ENCODE peak calls at places on chromosome 2, in four cellular contexts. One of them, this sample, is unnamed.
A peak's percentile ranks its signal among the peaks of the same experiment; 100 is the strongest.

GRCh38 chr2:220473611-220474010 is 846.2 kb downstream of the SLC4A3 start:
- DNase-seq in fibroblast of pulmonary artery: peak; percentile 9
- DNase-seq in ascending aorta: no peak
- DNase-seq in esophagus squamous epithelium: no peak
- DNase-seq in this sample: no peak

GRCh38 chr2:239930378-239930777 is 94.8 kb downstream of the NDUFA10 start:
- DNase-seq in fibroblast of pulmonary artery: no peak
- DNase-seq in ascending aorta: peak; percentile 60
- DNase-seq in esophagus squamous epithelium: no peak
- DNase-seq in this sample: no peak

GRCh38 chr2:47798628-47799027 is 15.7 kb downstream of the MSH6 start:
- DNase-seq in fibroblast of pulmonary artery: no peak
- DNase-seq in ascending aorta: no peak
- DNase-seq in esophagus squamous epithelium: no peak
- DNase-seq in this sample: no peak

GRCh38 chr2:177535968-177536514 is 143.5 kb downstream of the AGPS start:
- DNase-seq in fibroblast of pulmonary artery: no peak
- DNase-seq in ascending aorta: no peak
- DNase-seq in esophagus squamous epithelium: no peak
- DNase-seq in this sample: no peak

GRCh38 chr2:108932736-108933135 is 56.3 kb downstream of the EDAR start:
- DNase-seq in fibroblast of pulmonary artery: no peak
- DNase-seq in ascending aorta: no peak
- DNase-seq in esophagus squamous epithelium: no peak
- DNase-seq in this sample: no peak

GRCh38 chr2:62895632-62896009 is 155.0 kb upstream of the OTX1 start:
- DNase-seq in fibroblast of pulmonary artery: peak; percentile 50
- DNase-seq in ascending aorta: no peak
- DNase-seq in esophagus squamous epithelium: no peak
- DNase-seq in this sample: peak; percentile 10

GRCh38 chr2:86809481-86810121 is 18.9 kb upstream of the CD8A start:
- DNase-seq in fibroblast of pulmonary artery: no peak
- DNase-seq in ascending aorta: no peak
- DNase-seq in esophagus squamous epithelium: no peak
- DNase-seq in this sample: no peak

GRCh38 chr2:188394931-188395330 is 103.3 kb downstream of the GULP1 start:
- DNase-seq in fibroblast of pulmonary artery: no peak
- DNase-seq in ascending aorta: no peak
- DNase-seq in esophagus squamous epithelium: no peak
- DNase-seq in this sample: no peak

GRCh38 chr2:120690521-120690920 is 45.1 kb upstream of the GLI2 start:
- DNase-seq in fibroblast of pulmonary artery: no peak
- DNase-seq in ascending aorta: no peak
- DNase-seq in esophagus squamous epithelium: no peak
- DNase-seq in this sample: no peak

GRCh38 chr2:134181219-134181618 is 72.7 kb upstream of the MGAT5 start:
- DNase-seq in fibroblast of pulmonary artery: no peak
- DNase-seq in ascending aorta: no peak
- DNase-seq in esophagus squamous epithelium: no peak
- DNase-seq in this sample: no peak

GRCh38 chr2:239815638-239816035 is 209.5 kb downstream of the NDUFA10 start:
- DNase-seq in fibroblast of pulmonary artery: no peak
- DNase-seq in ascending aorta: peak; percentile 24
- DNase-seq in esophagus squamous epithelium: no peak
- DNase-seq in this sample: no peak

GRCh38 chr2:31440764-31441163 is 26.2 kb upstream of the XDH start:
- DNase-seq in fibroblast of pulmonary artery: peak; percentile 31
- DNase-seq in ascending aorta: no peak
- DNase-seq in esophagus squamous epithelium: no peak
- DNase-seq in this sample: peak; percentile 73

GRCh38 chr2:204268458-204268857 is 276.8 kb upstream of the PARD3B start:
- DNase-seq in fibroblast of pulmonary artery: no peak
- DNase-seq in ascending aorta: no peak
- DNase-seq in esophagus squamous epithelium: no peak
- DNase-seq in this sample: no peak

GRCh38 chr2:134140251-134140661 is 113.6 kb upstream of the MGAT5 start:
- DNase-seq in fibroblast of pulmonary artery: no peak
- DNase-seq in ascending aorta: no peak
- DNase-seq in esophagus squamous epithelium: no peak
- DNase-seq in this sample: no peak

GRCh38 chr2:7053650-7054262 is 136.5 kb downstream of the RNF144A start:
- DNase-seq in fibroblast of pulmonary artery: no peak
- DNase-seq in ascending aorta: no peak
- DNase-seq in esophagus squamous epithelium: no peak
- DNase-seq in this sample: no peak

GRCh38 chr2:241036397-241036963 is 38.1 kb downstream of the SNED1 start:
- DNase-seq in fibroblast of pulmonary artery: no peak
- DNase-seq in ascending aorta: peak; percentile 62
- DNase-seq in esophagus squamous epithelium: no peak
- DNase-seq in this sample: no peak

GRCh38 chr2:153059338-153060052 is 341.1 kb downstream of the ARL6IP6 start:
- DNase-seq in fibroblast of pulmonary artery: peak; percentile 6
- DNase-seq in ascending aorta: no peak
- DNase-seq in esophagus squamous epithelium: no peak
- DNase-seq in this sample: peak; percentile 7

GRCh38 chr2:25368650-25369049 is 26.9 kb upstream of the DNMT3A start:
- DNase-seq in fibroblast of pulmonary artery: no peak
- DNase-seq in ascending aorta: no peak
- DNase-seq in esophagus squamous epithelium: no peak
- DNase-seq in this sample: no peak

GRCh38 chr2:199455533-199456382 is 2.0 kb downstream of the SATB2 start:
- DNase-seq in fibroblast of pulmonary artery: no peak
- DNase-seq in ascending aorta: no peak
- DNase-seq in esophagus squamous epithelium: no peak
- DNase-seq in this sample: no peak

GRCh38 chr2:236670235-236670620 is 100.6 kb downstream of the ACKR3 start:
- DNase-seq in fibroblast of pulmonary artery: no peak
- DNase-seq in ascending aorta: peak; percentile 53
- DNase-seq in esophagus squamous epithelium: no peak
- DNase-seq in this sample: no peak

GRCh38 chr2:69685321-69686048 is 41.9 kb upstream of the AAK1 start:
- DNase-seq in fibroblast of pulmonary artery: peak; percentile 71
- DNase-seq in ascending aorta: no peak
- DNase-seq in esophagus squamous epithelium: no peak
- DNase-seq in this sample: no peak

GRCh38 chr2:119760237-119760807 is 600 bp downstream of the PTPN4 start:
- DNase-seq in fibroblast of pulmonary artery: no peak
- DNase-seq in ascending aorta: peak; percentile 74
- DNase-seq in esophagus squamous epithelium: no peak
- DNase-seq in this sample: no peak

GRCh38 chr2:44817256-44817655 is 124.2 kb upstream of the SIX3 start:
- DNase-seq in fibroblast of pulmonary artery: no peak
- DNase-seq in ascending aorta: no peak
- DNase-seq in esophagus squamous epithelium: no peak
- DNase-seq in this sample: no peak

GRCh38 chr2:170739048-170739447 is 23.9 kb downstream of the SP5 start:
- DNase-seq in fibroblast of pulmonary artery: peak; percentile 74
- DNase-seq in ascending aorta: no peak
- DNase-seq in esophagus squamous epithelium: no peak
- DNase-seq in this sample: peak; percentile 45

GRCh38 chr2:98935111-98935770 is 784 bp downstream of the CRACDL start:
- DNase-seq in fibroblast of pulmonary artery: no peak
- DNase-seq in ascending aorta: no peak
- DNase-seq in esophagus squamous epithelium: no peak
- DNase-seq in this sample: no peak

GRCh38 chr2:28666496-28667184 is 85.0 kb upstream of the PPP1CB start:
- DNase-seq in fibroblast of pulmonary artery: peak; percentile 51
- DNase-seq in ascending aorta: no peak
- DNase-seq in esophagus squamous epithelium: no peak
- DNase-seq in this sample: no peak

GRCh38 chr2:136025057-136025973 is 39.9 kb upstream of the DARS1 start:
- DNase-seq in fibroblast of pulmonary artery: peak; percentile 67
- DNase-seq in ascending aorta: no peak
- DNase-seq in esophagus squamous epithelium: no peak
- DNase-seq in this sample: no peak

DNA sequence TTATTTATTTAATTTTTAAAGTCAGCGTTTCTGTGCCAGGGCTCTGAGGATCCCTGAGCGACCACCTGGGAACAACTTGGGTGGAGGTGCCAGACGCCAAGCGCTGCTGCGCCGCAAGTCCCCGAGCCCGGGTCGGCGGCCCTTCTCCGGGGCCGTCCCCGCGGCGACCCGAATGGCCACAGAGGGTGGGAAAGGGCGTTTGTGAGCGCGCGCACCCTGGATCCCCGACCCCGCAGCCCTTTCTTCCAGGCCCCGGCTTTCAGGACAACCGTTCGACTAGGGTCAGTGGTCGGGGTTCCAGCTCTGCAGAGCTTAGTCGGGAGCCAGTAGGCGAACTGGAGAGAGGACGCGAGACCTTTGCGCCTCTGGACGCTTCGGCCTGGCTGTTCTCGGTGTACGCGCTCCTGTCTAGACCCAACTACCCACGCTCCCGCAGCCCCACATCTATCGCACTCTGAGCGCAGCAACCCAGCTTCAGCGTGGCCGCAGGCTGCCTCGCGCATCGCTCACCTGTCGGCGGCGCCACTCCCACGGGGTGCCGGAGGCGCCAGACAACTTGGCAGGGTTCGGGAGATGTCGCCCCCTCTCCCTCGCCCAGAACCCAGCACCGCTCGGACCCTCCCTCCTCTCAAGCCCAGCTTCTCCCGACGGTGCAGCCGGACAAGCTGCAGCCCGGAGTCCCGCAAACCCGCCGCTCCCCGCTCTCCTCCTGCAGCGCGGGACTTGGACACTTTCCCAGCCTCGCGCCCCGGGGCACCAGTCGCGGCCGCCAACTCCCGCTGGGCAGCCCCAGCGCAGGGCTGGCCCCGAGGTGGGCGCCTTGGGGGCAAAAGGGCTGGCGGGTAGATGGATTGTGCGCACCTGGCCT is 785 bp downstream of the LYPD1 start:
- DNase-seq in fibroblast of pulmonary artery: peak; percentile 16
- DNase-seq in ascending aorta: no peak
- DNase-seq in esophagus squamous epithelium: no peak
- DNase-seq in this sample: no peak
- H3K4me3 ChIP-seq in fibroblast of pulmonary artery: peak overlapping the region; percentile 53
- H3K4me3 ChIP-seq in ascending aorta: peak overlapping the region; percentile 46
- H3K4me3 ChIP-seq in esophagus squamous epithelium: peak overlapping the region; percentile 51
- H3K4me3 ChIP-seq in this sample: peak overlapping the region; percentile 53

GRCh38 chr2:190213441-190214335 is 105.9 kb downstream of the HIBCH start:
- DNase-seq in fibroblast of pulmonary artery: no peak
- DNase-seq in ascending aorta: no peak
- DNase-seq in esophagus squamous epithelium: no peak
- DNase-seq in this sample: no peak
- H3K4me3 ChIP-seq in fibroblast of pulmonary artery: no peak overlapping the region
- H3K4me3 ChIP-seq in ascending aorta: no peak overlapping the region
- H3K4me3 ChIP-seq in esophagus squamous epithelium: no peak overlapping the region
- H3K4me3 ChIP-seq in this sample: no peak overlapping the region

GRCh38 chr2:38279201-38279600 is 97.9 kb downstream of the ATL2 start:
- DNase-seq in fibroblast of pulmonary artery: no peak
- DNase-seq in ascending aorta: no peak
- DNase-seq in esophagus squamous epithelium: no peak
- DNase-seq in this sample: no peak

GRCh38 chr2:38281095-38281742 is 95.9 kb downstream of the ATL2 start:
- DNase-seq in fibroblast of pulmonary artery: no peak
- DNase-seq in ascending aorta: no peak
- DNase-seq in esophagus squamous epithelium: no peak
- DNase-seq in this sample: no peak

GRCh38 chr2:38290332-38290731 is 86.7 kb downstream of the ATL2 start:
- DNase-seq in fibroblast of pulmonary artery: no peak
- DNase-seq in ascending aorta: no peak
- DNase-seq in esophagus squamous epithelium: no peak
- DNase-seq in this sample: no peak

DNA sequence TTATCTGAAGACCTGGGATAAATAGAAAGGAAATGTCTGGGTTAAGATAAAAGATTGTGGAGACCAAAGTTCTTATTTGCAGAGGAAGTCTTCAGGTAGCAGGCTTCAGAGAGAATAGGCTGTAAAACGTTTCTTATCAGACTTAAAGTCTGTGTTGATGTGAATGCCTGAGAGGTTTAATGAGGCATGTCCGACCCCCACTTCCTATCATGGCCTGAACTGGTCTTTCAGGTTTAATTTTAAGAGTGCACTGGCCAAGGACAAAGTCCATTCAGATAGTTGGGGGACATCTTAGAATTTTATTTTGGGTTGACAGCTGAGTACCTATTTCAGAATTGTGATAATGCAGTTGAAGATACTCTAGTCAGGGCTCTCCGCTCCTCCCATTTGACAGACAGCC is 92.1 kb downstream of the ATL2 start:
- DNase-seq in fibroblast of pulmonary artery: no peak
- DNase-seq in ascending aorta: no peak
- DNase-seq in esophagus squamous epithelium: no peak
- DNase-seq in this sample: no peak
- H3K4me3 ChIP-seq in fibroblast of pulmonary artery: no peak overlapping the region
- H3K4me3 ChIP-seq in ascending aorta: no peak overlapping the region
- H3K4me3 ChIP-seq in esophagus squamous epithelium: no peak overlapping the region
- H3K4me3 ChIP-seq in this sample: no peak overlapping the region

DNA sequence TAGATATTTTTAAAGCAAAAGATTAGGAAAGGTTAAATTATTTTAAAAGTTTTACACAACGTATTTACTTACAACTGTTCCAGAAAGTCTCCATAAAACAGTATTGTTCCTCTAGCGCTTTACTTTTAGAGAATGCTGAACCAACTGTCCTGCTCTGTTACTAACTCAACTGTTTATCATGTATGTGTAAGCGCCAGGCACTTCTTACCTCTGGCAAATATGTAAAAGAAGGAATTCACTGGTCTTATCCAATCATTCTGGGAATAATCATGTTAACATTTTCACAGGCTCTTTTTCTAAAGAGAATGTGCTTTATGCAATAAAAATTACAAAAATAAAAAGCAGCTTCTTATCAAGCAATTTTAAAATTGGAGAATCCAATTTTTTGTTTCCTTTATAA is 68.0 kb downstream of the COBLL1 start:
- DNase-seq in fibroblast of pulmonary artery: no peak
- DNase-seq in ascending aorta: no peak
- DNase-seq in esophagus squamous epithelium: no peak
- DNase-seq in this sample: no peak
- H3K4me3 ChIP-seq in fibroblast of pulmonary artery: no peak overlapping the region
- H3K4me3 ChIP-seq in ascending aorta: no peak overlapping the region
- H3K4me3 ChIP-seq in esophagus squamous epithelium: no peak overlapping the region
- H3K4me3 ChIP-seq in this sample: no peak overlapping the region

GRCh38 chr2:96146881-96147592 is 1.8 kb upstream of the DUSP2 start:
- DNase-seq in fibroblast of pulmonary artery: no peak
- DNase-seq in ascending aorta: peak; percentile 77
- DNase-seq in esophagus squamous epithelium: no peak
- DNase-seq in this sample: no peak
- H3K4me3 ChIP-seq in fibroblast of pulmonary artery: no peak overlapping the region
- H3K4me3 ChIP-seq in ascending aorta: no peak overlapping the region
- H3K4me3 ChIP-seq in esophagus squamous epithelium: no peak overlapping the region
- H3K4me3 ChIP-seq in this sample: no peak overlapping the region

GRCh38 chr2:202418511-202418910 is 42.4 kb downstream of the BMPR2 start:
- DNase-seq in fibroblast of pulmonary artery: no peak
- DNase-seq in ascending aorta: no peak
- DNase-seq in esophagus squamous epithelium: no peak
- DNase-seq in this sample: no peak
- H3K4me3 ChIP-seq in fibroblast of pulmonary artery: no peak overlapping the region
- H3K4me3 ChIP-seq in ascending aorta: no peak overlapping the region
- H3K4me3 ChIP-seq in esophagus squamous epithelium: no peak overlapping the region
- H3K4me3 ChIP-seq in this sample: no peak overlapping the region